ENCODE peak calls at places on chromosome 2, in eight cellular contexts. B is HCEC 1CT; F is T-helper 9 cell; A is epithelial cell of prostate; L is NK-92 treated with Interleukin-12 subunit alpha and Interleukin-12 subunit beta, amount 100 ng/mL, for 24 hours; P is iPS-NIHi11; H is activated T-cell treated with anti-CD3 and anti-CD28 coated beads for 1 hour; S is SW480. X is an unnamed sample.

GRCh38 chr2:85457877-85458316 is 39.4 kb downstream of the SH2D6 start:
- DNase-seq in A (peak; percentile 86), L (no peak), B (no peak), F (no peak), H (no peak), P (peak; percentile 16), S (peak; percentile 93), X (no peak)

GRCh38 chr2:45889053-45889452 is 237.6 kb downstream of the PRKCE start:
- DNase-seq in L (no peak), F (no peak), S (no peak), A (no peak), H (no peak), B (no peak), P (peak; percentile 50), X (peak; percentile 68)

GRCh38 chr2:233331536-233331935 is 22.8 kb upstream of the DGKD start:
- DNase-seq in L (peak; percentile 58), A (no peak), P (no peak), S (no peak), B (no peak), F (peak; percentile 59), H (peak; percentile 54), X (peak; percentile 61)

GRCh38 chr2:58137221-58137620 is 90.6 kb downstream of the VRK2 start:
- DNase-seq in A (no peak), P (no peak), B (peak; percentile 50), H (no peak), L (no peak), F (no peak), S (no peak), X (no peak)

GRCh38 chr2:238024986-238025385 is 35.8 kb upstream of the SCLY start:
- DNase-seq in L (no peak), A (peak; percentile 58), H (no peak), B (peak; percentile 66), F (no peak), S (no peak), P (no peak), X (no peak)

GRCh38 chr2:195782156-195782555 is 125.1 kb downstream of the SLC39A10 start:
- DNase-seq in L (no peak), S (no peak), H (no peak), B (peak; percentile 15), F (no peak), P (no peak), A (no peak), X (no peak)

GRCh38 chr2:178517496-178517895 is 37.2 kb downstream of the PLEKHA3 start:
- DNase-seq in F (no peak), S (no peak), P (no peak), L (no peak), B (no peak), H (no peak), A (no peak), X (no peak)

GRCh38 chr2:118061135-118061955 is 26.9 kb upstream of the INSIG2 start:
- DNase-seq in F (no peak), A (no peak), L (no peak), H (no peak), S (peak; percentile 69), B (peak; percentile 59), P (peak; percentile 26), X (no peak)

GRCh38 chr2:207835805-207836204 is 66.1 kb upstream of the FZD5 start:
- DNase-seq in L (no peak), F (no peak), B (no peak), A (no peak), H (no peak), S (no peak), P (no peak), X (no peak)

GRCh38 chr2:195543902-195544894 is 112.8 kb upstream of the SLC39A10 start:
- DNase-seq in H (no peak), S (no peak), A (no peak), F (no peak), L (no peak), P (no peak), B (peak; percentile 86), X (no peak)

GRCh38 chr2:72998234-72998651 is 73.3 kb downstream of the SFXN5 start:
- DNase-seq in F (no peak), A (no peak), L (no peak), P (no peak), B (no peak), H (no peak), S (no peak), X (no peak)

GRCh38 chr2:57880446-57880845 is 166.2 kb upstream of the VRK2 start:
- DNase-seq in F (no peak), B (no peak), L (no peak), A (no peak), S (no peak), P (no peak), H (no peak), X (no peak)

GRCh38 chr2:195356026-195356425 is 301.0 kb upstream of the SLC39A10 start:
- DNase-seq in A (no peak), P (no peak), F (no peak), S (no peak), H (no peak), B (no peak), L (no peak), X (no peak)

X was measured in CD8-positive, alpha-beta T cell.